ENCODE peak calls at places on chromosome 4, in five cellular contexts. One of them, this sample, is unnamed.

GRCh38 chr4:127103723-127104122 is 529.0 kb upstream of the INTU start:
- DNase-seq in AG04450: no peak
- DNase-seq in neural progenitor cell: no peak
- DNase-seq in GM23338: no peak
- DNase-seq in left lung: no peak
- DNase-seq in this sample: no peak

GRCh38 chr4:174713821-174714220 is 115.2 kb downstream of the GLRA3 start:
- DNase-seq in AG04450: no peak
- DNase-seq in neural progenitor cell: no peak
- DNase-seq in GM23338: no peak
- DNase-seq in left lung: no peak
- DNase-seq in this sample: no peak

GRCh38 chr4:176323511-176324160 is 3.9 kb downstream of the SPCS3 start:
- DNase-seq in AG04450: no peak
- DNase-seq in neural progenitor cell: no peak
- DNase-seq in GM23338: no peak
- DNase-seq in left lung: no peak
- DNase-seq in this sample: no peak

GRCh38 chr4:1836650-1837049 is 19.3 kb downstream of the LETM1 start:
- DNase-seq in AG04450: no peak
- DNase-seq in neural progenitor cell: no peak
- DNase-seq in GM23338: no peak
- DNase-seq in left lung: no peak
- DNase-seq in this sample: no peak

GRCh38 chr4:142528433-142528832 is 317.7 kb downstream of the INPP4B start:
- DNase-seq in AG04450: no peak
- DNase-seq in neural progenitor cell: no peak
- DNase-seq in GM23338: no peak
- DNase-seq in left lung: no peak
- DNase-seq in this sample: no peak

GRCh38 chr4:5750052-5750950 is 39.3 kb downstream of the EVC start:
- DNase-seq in AG04450: no peak
- DNase-seq in neural progenitor cell: no peak
- DNase-seq in GM23338: no peak
- DNase-seq in left lung: no peak
- DNase-seq in this sample: no peak

GRCh38 chr4:147328756-147329446 is 152.0 kb upstream of the EDNRA start:
- DNase-seq in AG04450: no peak
- DNase-seq in neural progenitor cell: no peak
- DNase-seq in GM23338: no peak
- DNase-seq in left lung: no peak
- DNase-seq in this sample: no peak

GRCh38 chr4:174214102-174214878 is 69.2 kb downstream of the FBXO8 start:
- DNase-seq in AG04450: no peak
- DNase-seq in neural progenitor cell: peak
- DNase-seq in GM23338: peak
- DNase-seq in left lung: no peak
- DNase-seq in this sample: no peak

GRCh38 chr4:1479454-1479853 is 73.2 kb upstream of the NKX1-1 start:
- DNase-seq in AG04450: no peak
- DNase-seq in neural progenitor cell: no peak
- DNase-seq in GM23338: no peak
- DNase-seq in left lung: no peak
- DNase-seq in this sample: no peak

GRCh38 chr4:88318751-88319350 is 34.5 kb upstream of the PPM1K start:
- DNase-seq in AG04450: no peak
- DNase-seq in neural progenitor cell: no peak
- DNase-seq in GM23338: no peak
- DNase-seq in left lung: no peak
- DNase-seq in this sample: no peak

GRCh38 chr4:177528620-177529019 is 86.4 kb upstream of the AGA start:
- DNase-seq in AG04450: no peak
- DNase-seq in neural progenitor cell: no peak
- DNase-seq in GM23338: no peak
- DNase-seq in left lung: no peak
- DNase-seq in this sample: no peak

GRCh38 chr4:8307714-8308113 is 38.2 kb downstream of the HTRA3 start:
- DNase-seq in AG04450: no peak
- DNase-seq in neural progenitor cell: no peak
- DNase-seq in GM23338: no peak
- DNase-seq in left lung: peak
- DNase-seq in this sample: no peak

GRCh38 chr4:61200991-61201526 is 933 bp downstream of the ADGRL3 start:
- DNase-seq in AG04450: no peak
- DNase-seq in neural progenitor cell: peak
- DNase-seq in GM23338: peak
- DNase-seq in left lung: peak
- DNase-seq in this sample: no peak

GRCh38 chr4:86452323-86452995 is 92.6 kb upstream of the MAPK10 start:
- DNase-seq in AG04450: no peak
- DNase-seq in neural progenitor cell: no peak
- DNase-seq in GM23338: no peak
- DNase-seq in left lung: no peak
- DNase-seq in this sample: no peak

GRCh38 chr4:16844796-16845586 is 53.5 kb downstream of the LDB2 start:
- DNase-seq in AG04450: peak
- DNase-seq in neural progenitor cell: peak
- DNase-seq in GM23338: no peak
- DNase-seq in left lung: no peak
- DNase-seq in this sample: no peak

GRCh38 chr4:45119376-45119775 is 393.0 kb upstream of the GNPDA2 start:
- DNase-seq in AG04450: no peak
- DNase-seq in neural progenitor cell: no peak
- DNase-seq in GM23338: no peak
- DNase-seq in left lung: no peak
- DNase-seq in this sample: no peak

GRCh38 chr4:14035076-14035475 is 407.6 kb upstream of the BOD1L1 start:
- DNase-seq in AG04450: no peak
- DNase-seq in neural progenitor cell: no peak
- DNase-seq in GM23338: no peak
- DNase-seq in left lung: no peak
- DNase-seq in this sample: no peak

GRCh38 chr4:98612318-98613250 is 45.8 kb downstream of the TSPAN5 start:
- DNase-seq in AG04450: no peak
- DNase-seq in neural progenitor cell: peak
- DNase-seq in GM23338: peak
- DNase-seq in left lung: no peak
- DNase-seq in this sample: no peak

GRCh38 chr4:80226091-80226490 is 28.8 kb downstream of the PRDM8 start:
- DNase-seq in AG04450: no peak
- DNase-seq in neural progenitor cell: no peak
- DNase-seq in GM23338: no peak
- DNase-seq in left lung: no peak
- DNase-seq in this sample: no peak

DNA sequence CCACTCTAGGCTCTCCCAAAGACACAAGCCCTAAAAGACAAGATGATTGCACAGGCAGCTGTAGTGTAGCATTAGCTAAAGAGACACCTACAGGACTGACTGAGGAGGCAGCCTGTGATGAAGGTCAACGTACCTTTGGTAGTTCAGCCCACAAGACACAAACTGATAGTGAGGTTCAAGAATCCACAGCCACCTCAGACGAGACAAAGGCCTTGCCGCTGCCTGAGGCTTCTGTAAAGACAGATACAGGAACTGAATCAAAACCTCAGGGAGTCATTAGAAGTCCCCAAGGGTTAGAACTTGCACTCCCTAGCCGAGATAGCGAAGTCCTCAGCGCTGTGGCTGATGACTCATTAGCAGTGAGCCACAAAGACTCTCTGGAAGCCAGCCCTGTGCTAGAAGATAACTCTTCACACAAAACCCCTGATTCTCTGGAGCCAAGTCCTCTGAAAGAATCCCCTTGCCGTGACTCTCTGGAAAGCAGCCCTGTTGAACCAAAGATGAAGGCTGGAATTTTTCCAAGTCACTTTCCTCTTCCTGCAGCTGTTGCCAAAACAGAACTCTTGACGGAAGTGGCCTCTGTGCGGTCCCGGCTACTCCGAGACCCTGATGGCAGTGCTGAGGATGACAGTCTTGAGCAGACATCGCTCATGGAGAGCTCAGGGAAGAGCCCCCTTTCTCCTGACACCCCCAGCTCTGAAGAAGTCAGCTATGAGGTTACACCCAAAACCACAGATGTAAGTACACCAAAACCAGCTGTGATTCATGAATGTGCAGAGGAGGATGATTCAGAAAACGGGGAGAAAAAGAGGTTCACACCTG is 306.3 kb downstream of the ANK2 start:
- DNase-seq in AG04450: peak
- DNase-seq in neural progenitor cell: no peak
- DNase-seq in GM23338: no peak
- DNase-seq in left lung: no peak
- DNase-seq in this sample: peak
- TF ChIP-seq CTCF in AG04450: no peak
- TF ChIP-seq CTCF in neural progenitor cell: no peak
- TF ChIP-seq CTCF in GM23338: no peak
- TF ChIP-seq CTCF in left lung: no peak
- TF ChIP-seq CTCF in this sample: no peak

GRCh38 chr4:82219346-82219745 is 154.4 kb downstream of the HNRNPD start:
- DNase-seq in AG04450: no peak
- DNase-seq in neural progenitor cell: no peak
- DNase-seq in GM23338: no peak
- DNase-seq in left lung: no peak
- DNase-seq in this sample: no peak

GRCh38 chr4:82216231-82216630 is 157.6 kb downstream of the HNRNPD start:
- DNase-seq in AG04450: no peak
- DNase-seq in neural progenitor cell: no peak
- DNase-seq in GM23338: no peak
- DNase-seq in left lung: no peak
- DNase-seq in this sample: no peak

GRCh38 chr4:82215800-82216199 is 158.0 kb downstream of the HNRNPD start:
- DNase-seq in AG04450: no peak
- DNase-seq in neural progenitor cell: no peak
- DNase-seq in GM23338: no peak
- DNase-seq in left lung: no peak
- DNase-seq in this sample: no peak

GRCh38 chr4:82213485-82214162 is 160.2 kb downstream of the HNRNPD start:
- DNase-seq in AG04450: no peak
- DNase-seq in neural progenitor cell: no peak
- DNase-seq in GM23338: no peak
- DNase-seq in left lung: no peak
- DNase-seq in this sample: no peak

DNA sequence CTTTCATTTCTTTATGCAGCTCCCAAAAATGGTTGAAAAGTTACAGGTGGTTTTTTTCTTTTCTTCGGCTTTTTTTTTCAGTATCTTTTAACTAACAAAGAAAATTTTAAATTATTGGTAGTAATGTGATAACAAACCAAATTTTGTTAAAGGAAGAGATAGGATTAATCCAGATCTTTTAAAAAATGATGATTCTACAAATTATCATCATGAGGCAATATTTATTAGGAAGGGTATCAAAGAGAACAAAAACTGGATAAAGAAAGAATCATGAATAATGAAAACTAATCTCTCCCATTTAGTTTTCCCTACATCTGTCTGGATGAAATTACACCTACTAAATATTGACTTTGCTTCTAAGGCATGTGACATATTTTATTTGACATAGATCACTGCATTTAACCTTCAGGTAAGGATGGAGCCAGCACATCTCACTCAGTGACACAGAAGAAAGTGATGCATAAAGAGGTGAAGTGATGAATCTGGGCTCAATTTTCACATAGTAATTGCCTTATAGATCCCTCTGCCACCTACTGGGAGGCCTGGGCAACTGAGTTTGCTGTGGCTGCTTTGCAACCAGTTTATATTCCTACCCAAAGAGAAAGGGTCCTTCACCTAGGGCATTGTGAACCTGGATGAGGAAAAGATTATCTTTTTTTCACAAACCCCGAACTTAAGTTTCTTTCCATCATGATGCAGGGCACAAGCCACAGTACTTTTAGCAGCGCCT is 155.6 kb downstream of the HNRNPD start:
- DNase-seq in AG04450: no peak
- DNase-seq in neural progenitor cell: peak
- DNase-seq in GM23338: peak
- DNase-seq in left lung: no peak
- DNase-seq in this sample: no peak
- TF ChIP-seq CTCF in AG04450: peak
- TF ChIP-seq CTCF in neural progenitor cell: peak
- TF ChIP-seq CTCF in GM23338: peak
- TF ChIP-seq CTCF in left lung: no peak
- TF ChIP-seq CTCF in this sample: no peak

DNA sequence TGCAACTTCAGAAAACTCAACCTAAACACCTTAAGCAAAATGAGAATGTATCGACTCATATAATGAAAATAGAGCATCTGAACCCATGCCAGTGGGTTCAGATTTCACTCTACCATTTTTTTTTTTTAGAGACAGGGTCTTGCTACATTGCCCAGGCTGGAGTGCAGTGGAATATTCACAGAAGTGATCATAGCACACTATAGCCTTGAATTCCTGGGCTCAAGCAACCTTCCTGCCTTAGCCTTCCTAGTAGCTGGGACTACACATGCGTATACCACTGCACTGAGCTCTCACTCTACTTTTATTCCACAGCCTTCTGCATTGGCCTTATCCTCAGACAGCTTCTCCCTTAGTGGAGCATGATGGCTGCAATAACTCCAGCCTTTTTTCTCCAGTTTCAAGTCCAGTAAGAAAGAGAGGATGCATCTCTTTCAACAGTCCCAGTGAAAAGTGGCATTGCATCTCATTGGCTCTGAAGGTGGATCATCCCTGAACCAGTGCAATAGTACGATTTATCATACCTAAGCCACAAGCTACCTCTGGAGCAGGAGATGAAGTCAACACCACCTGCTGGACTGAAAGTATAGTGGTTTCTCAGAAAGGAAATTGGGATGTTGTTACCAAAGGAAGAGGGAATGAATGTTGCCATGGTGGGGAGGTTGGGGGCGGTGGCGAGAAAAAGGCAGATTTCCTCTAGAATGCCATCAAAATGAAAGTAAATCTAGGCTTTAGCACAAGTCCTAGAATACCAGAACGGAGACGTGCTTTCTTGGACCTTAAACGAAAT is 2.0 kb upstream of the SOD3 start:
- DNase-seq in AG04450: no peak
- DNase-seq in neural progenitor cell: peak
- DNase-seq in GM23338: peak
- DNase-seq in left lung: no peak
- DNase-seq in this sample: no peak
- TF ChIP-seq CTCF in AG04450: peak
- TF ChIP-seq CTCF in neural progenitor cell: peak
- TF ChIP-seq CTCF in GM23338: peak
- TF ChIP-seq CTCF in left lung: no peak
- TF ChIP-seq CTCF in this sample: no peak

DNA sequence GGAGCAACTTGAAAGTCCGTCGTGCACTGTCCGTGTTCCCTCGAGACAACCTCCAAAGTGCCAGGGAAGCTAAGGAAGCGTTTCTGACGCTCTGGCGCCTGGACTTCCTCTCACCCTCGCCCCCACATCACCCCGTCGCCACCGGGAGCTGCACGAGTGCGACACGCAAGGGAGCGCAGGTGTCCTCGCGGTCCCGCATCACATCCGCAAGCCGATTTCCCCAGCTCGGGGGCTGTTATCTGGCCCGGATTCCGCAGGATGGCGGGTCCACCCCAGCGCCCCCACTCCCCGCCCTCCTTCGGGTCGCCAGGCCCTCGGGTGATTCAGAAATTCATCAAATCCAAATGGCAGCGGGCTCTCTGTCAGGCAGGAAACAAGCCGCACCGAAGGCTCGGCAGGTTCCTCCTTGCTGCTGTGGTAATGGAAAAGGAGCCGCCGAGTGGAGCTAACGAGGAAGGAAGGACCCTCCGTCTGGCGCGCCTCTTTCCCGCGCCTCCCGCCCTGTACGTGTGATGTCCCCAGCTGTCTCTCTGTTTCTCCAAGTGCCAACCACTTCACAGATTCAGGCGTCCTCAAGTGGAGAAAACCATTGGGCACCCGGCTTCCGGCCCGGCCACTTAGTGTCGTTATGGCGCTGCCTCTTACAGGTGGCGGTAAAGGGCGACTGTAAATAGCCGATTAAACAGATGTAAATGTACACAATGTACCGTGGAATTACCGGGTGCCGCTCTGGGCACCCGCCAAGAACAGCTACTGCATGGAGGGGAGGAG is 901 bp upstream of the SETD7 start:
- DNase-seq in AG04450: no peak
- DNase-seq in neural progenitor cell: peak
- DNase-seq in GM23338: peak
- DNase-seq in left lung: peak
- DNase-seq in this sample: peak
- TF ChIP-seq CTCF in AG04450: no peak
- TF ChIP-seq CTCF in neural progenitor cell: peak
- TF ChIP-seq CTCF in GM23338: no peak
- TF ChIP-seq CTCF in left lung: no peak
- TF ChIP-seq CTCF in this sample: no peak